ENCODE peak calls at places on chromosomes 12 and 14, in ten cellular contexts. One of them, this sample, is unnamed.

GRCh38 chr12:18224745-18225144 is 36.6 kb upstream of the PIK3C2G start:
- DNase-seq in AG04449: no peak
- DNase-seq in GM19239: no peak
- DNase-seq in CD8-positive, alpha-beta memory T cell: no peak
- DNase-seq in GDM1: no peak
- DNase-seq in stimulated activated CD4-positive, alpha-beta T cell treated with anti-CD3 and anti-CD28 coated beads, Interleukin-15, amount 100 ng/mL, for 24 hours: no peak
- DNase-seq in Daoy: no peak
- DNase-seq in activated CD4-positive, alpha-beta T cell treated with anti-CD3 and anti-CD28 coated beads for 24 hours: no peak
- DNase-seq in midbrain: peak; percentile 48
- DNase-seq in NCI-H1436: peak; percentile 31
- DNase-seq in this sample: no peak

GRCh38 chr12:127987199-127987901 is 279.6 kb upstream of the TMEM132C start:
- DNase-seq in AG04449: peak; percentile 53
- DNase-seq in GM19239: no peak
- DNase-seq in CD8-positive, alpha-beta memory T cell: no peak
- DNase-seq in GDM1: no peak
- DNase-seq in stimulated activated CD4-positive, alpha-beta T cell treated with anti-CD3 and anti-CD28 coated beads, Interleukin-15, amount 100 ng/mL, for 24 hours: no peak
- DNase-seq in Daoy: peak; percentile 91
- DNase-seq in activated CD4-positive, alpha-beta T cell treated with anti-CD3 and anti-CD28 coated beads for 24 hours: no peak
- DNase-seq in midbrain: no peak
- DNase-seq in NCI-H1436: no peak
- DNase-seq in this sample: peak; percentile 59

GRCh38 chr14:50399251-50400032 is 2.8 kb upstream of the CDKL1 start:
- DNase-seq in AG04449: no peak
- DNase-seq in GM19239: no peak
- DNase-seq in CD8-positive, alpha-beta memory T cell: no peak
- DNase-seq in GDM1: no peak
- DNase-seq in stimulated activated CD4-positive, alpha-beta T cell treated with anti-CD3 and anti-CD28 coated beads, Interleukin-15, amount 100 ng/mL, for 24 hours: no peak
- DNase-seq in Daoy: peak; percentile 55
- DNase-seq in activated CD4-positive, alpha-beta T cell treated with anti-CD3 and anti-CD28 coated beads for 24 hours: no peak
- DNase-seq in midbrain: no peak
- DNase-seq in NCI-H1436: no peak
- DNase-seq in this sample: no peak

GRCh38 chr14:61355892-61356325 is 34.5 kb downstream of the PRKCH start:
- DNase-seq in AG04449: no peak
- DNase-seq in GM19239: no peak
- DNase-seq in CD8-positive, alpha-beta memory T cell: no peak
- DNase-seq in GDM1: peak; percentile 5
- DNase-seq in stimulated activated CD4-positive, alpha-beta T cell treated with anti-CD3 and anti-CD28 coated beads, Interleukin-15, amount 100 ng/mL, for 24 hours: peak; percentile 80
- DNase-seq in Daoy: peak; percentile 88
- DNase-seq in activated CD4-positive, alpha-beta T cell treated with anti-CD3 and anti-CD28 coated beads for 24 hours: no peak
- DNase-seq in midbrain: no peak
- DNase-seq in NCI-H1436: no peak
- DNase-seq in this sample: no peak

GRCh38 chr12:103884316-103884715 is 43.3 kb upstream of the NT5DC3 start:
- DNase-seq in AG04449: no peak
- DNase-seq in GM19239: peak; percentile 26
- DNase-seq in CD8-positive, alpha-beta memory T cell: no peak
- DNase-seq in GDM1: peak; percentile 31
- DNase-seq in stimulated activated CD4-positive, alpha-beta T cell treated with anti-CD3 and anti-CD28 coated beads, Interleukin-15, amount 100 ng/mL, for 24 hours: peak; percentile 16
- DNase-seq in Daoy: peak; percentile 30
- DNase-seq in activated CD4-positive, alpha-beta T cell treated with anti-CD3 and anti-CD28 coated beads for 24 hours: no peak
- DNase-seq in midbrain: peak; percentile 7
- DNase-seq in NCI-H1436: peak; percentile 11
- DNase-seq in this sample: peak; percentile 47

GRCh38 chr14:52354257-52354656 is 40.1 kb downstream of the PTGER2 start:
- DNase-seq in AG04449: no peak
- DNase-seq in GM19239: no peak
- DNase-seq in CD8-positive, alpha-beta memory T cell: no peak
- DNase-seq in GDM1: no peak
- DNase-seq in stimulated activated CD4-positive, alpha-beta T cell treated with anti-CD3 and anti-CD28 coated beads, Interleukin-15, amount 100 ng/mL, for 24 hours: no peak
- DNase-seq in Daoy: no peak
- DNase-seq in activated CD4-positive, alpha-beta T cell treated with anti-CD3 and anti-CD28 coated beads for 24 hours: no peak
- DNase-seq in midbrain: no peak
- DNase-seq in NCI-H1436: no peak
- DNase-seq in this sample: no peak

GRCh38 chr14:77409131-77409533 is 14.2 kb downstream of the NOXRED1 start:
- DNase-seq in AG04449: no peak
- DNase-seq in GM19239: no peak
- DNase-seq in CD8-positive, alpha-beta memory T cell: no peak
- DNase-seq in GDM1: no peak
- DNase-seq in stimulated activated CD4-positive, alpha-beta T cell treated with anti-CD3 and anti-CD28 coated beads, Interleukin-15, amount 100 ng/mL, for 24 hours: no peak
- DNase-seq in Daoy: peak; percentile 19
- DNase-seq in activated CD4-positive, alpha-beta T cell treated with anti-CD3 and anti-CD28 coated beads for 24 hours: no peak
- DNase-seq in midbrain: no peak
- DNase-seq in NCI-H1436: peak; percentile 3
- DNase-seq in this sample: no peak

GRCh38 chr12:26187014-26187413 is 8.4 kb upstream of the SSPN start:
- DNase-seq in AG04449: no peak
- DNase-seq in GM19239: no peak
- DNase-seq in CD8-positive, alpha-beta memory T cell: no peak
- DNase-seq in GDM1: no peak
- DNase-seq in stimulated activated CD4-positive, alpha-beta T cell treated with anti-CD3 and anti-CD28 coated beads, Interleukin-15, amount 100 ng/mL, for 24 hours: no peak
- DNase-seq in Daoy: no peak
- DNase-seq in activated CD4-positive, alpha-beta T cell treated with anti-CD3 and anti-CD28 coated beads for 24 hours: no peak
- DNase-seq in midbrain: no peak
- DNase-seq in NCI-H1436: no peak
- DNase-seq in this sample: no peak

GRCh38 chr14:29320261-29320660 is 553.7 kb downstream of the FOXG1 start:
- DNase-seq in AG04449: no peak
- DNase-seq in GM19239: no peak
- DNase-seq in CD8-positive, alpha-beta memory T cell: no peak
- DNase-seq in GDM1: no peak
- DNase-seq in stimulated activated CD4-positive, alpha-beta T cell treated with anti-CD3 and anti-CD28 coated beads, Interleukin-15, amount 100 ng/mL, for 24 hours: no peak
- DNase-seq in Daoy: peak; percentile 54
- DNase-seq in activated CD4-positive, alpha-beta T cell treated with anti-CD3 and anti-CD28 coated beads for 24 hours: no peak
- DNase-seq in midbrain: no peak
- DNase-seq in NCI-H1436: no peak
- DNase-seq in this sample: peak; percentile 69

GRCh38 chr12:44465139-44465538 is 411.0 kb downstream of the NELL2 start:
- DNase-seq in AG04449: no peak
- DNase-seq in GM19239: no peak
- DNase-seq in CD8-positive, alpha-beta memory T cell: no peak
- DNase-seq in GDM1: no peak
- DNase-seq in stimulated activated CD4-positive, alpha-beta T cell treated with anti-CD3 and anti-CD28 coated beads, Interleukin-15, amount 100 ng/mL, for 24 hours: no peak
- DNase-seq in Daoy: no peak
- DNase-seq in activated CD4-positive, alpha-beta T cell treated with anti-CD3 and anti-CD28 coated beads for 24 hours: no peak
- DNase-seq in midbrain: no peak
- DNase-seq in NCI-H1436: no peak
- DNase-seq in this sample: no peak

GRCh38 chr14:101557321-101557695 is 4.0 kb upstream of the DIO3 start:
- DNase-seq in AG04449: no peak
- DNase-seq in GM19239: no peak
- DNase-seq in CD8-positive, alpha-beta memory T cell: no peak
- DNase-seq in GDM1: no peak
- DNase-seq in stimulated activated CD4-positive, alpha-beta T cell treated with anti-CD3 and anti-CD28 coated beads, Interleukin-15, amount 100 ng/mL, for 24 hours: no peak
- DNase-seq in Daoy: no peak
- DNase-seq in activated CD4-positive, alpha-beta T cell treated with anti-CD3 and anti-CD28 coated beads for 24 hours: no peak
- DNase-seq in midbrain: no peak
- DNase-seq in NCI-H1436: no peak
- DNase-seq in this sample: no peak

GRCh38 chr12:71661977-71662522 is 1.6 kb downstream of the ZFC3H1 start:
- DNase-seq in AG04449: no peak
- DNase-seq in GM19239: no peak
- DNase-seq in CD8-positive, alpha-beta memory T cell: no peak
- DNase-seq in GDM1: no peak
- DNase-seq in stimulated activated CD4-positive, alpha-beta T cell treated with anti-CD3 and anti-CD28 coated beads, Interleukin-15, amount 100 ng/mL, for 24 hours: no peak
- DNase-seq in Daoy: no peak
- DNase-seq in activated CD4-positive, alpha-beta T cell treated with anti-CD3 and anti-CD28 coated beads for 24 hours: no peak
- DNase-seq in midbrain: no peak
- DNase-seq in NCI-H1436: no peak
- DNase-seq in this sample: no peak

GRCh38 chr12:43571885-43572284 is 19.9 kb upstream of the ADAMTS20 start:
- DNase-seq in AG04449: no peak
- DNase-seq in GM19239: no peak
- DNase-seq in CD8-positive, alpha-beta memory T cell: no peak
- DNase-seq in GDM1: no peak
- DNase-seq in stimulated activated CD4-positive, alpha-beta T cell treated with anti-CD3 and anti-CD28 coated beads, Interleukin-15, amount 100 ng/mL, for 24 hours: no peak
- DNase-seq in Daoy: no peak
- DNase-seq in activated CD4-positive, alpha-beta T cell treated with anti-CD3 and anti-CD28 coated beads for 24 hours: no peak
- DNase-seq in midbrain: no peak
- DNase-seq in NCI-H1436: no peak
- DNase-seq in this sample: no peak

GRCh38 chr12:49502590-49502989 is 36.2 kb upstream of the KCNH3 start:
- DNase-seq in AG04449: no peak
- DNase-seq in GM19239: no peak
- DNase-seq in CD8-positive, alpha-beta memory T cell: no peak
- DNase-seq in GDM1: no peak
- DNase-seq in stimulated activated CD4-positive, alpha-beta T cell treated with anti-CD3 and anti-CD28 coated beads, Interleukin-15, amount 100 ng/mL, for 24 hours: no peak
- DNase-seq in Daoy: no peak
- DNase-seq in activated CD4-positive, alpha-beta T cell treated with anti-CD3 and anti-CD28 coated beads for 24 hours: no peak
- DNase-seq in midbrain: no peak
- DNase-seq in NCI-H1436: no peak
- DNase-seq in this sample: no peak

GRCh38 chr14:76312821-76313220 is 63.1 kb upstream of the ESRRB start:
- DNase-seq in AG04449: no peak
- DNase-seq in GM19239: no peak
- DNase-seq in CD8-positive, alpha-beta memory T cell: no peak
- DNase-seq in GDM1: no peak
- DNase-seq in stimulated activated CD4-positive, alpha-beta T cell treated with anti-CD3 and anti-CD28 coated beads, Interleukin-15, amount 100 ng/mL, for 24 hours: no peak
- DNase-seq in Daoy: no peak
- DNase-seq in activated CD4-positive, alpha-beta T cell treated with anti-CD3 and anti-CD28 coated beads for 24 hours: no peak
- DNase-seq in midbrain: no peak
- DNase-seq in NCI-H1436: no peak
- DNase-seq in this sample: no peak

GRCh38 chr14:59897757-59898383 is 22.1 kb upstream of the LRRC9 start:
- DNase-seq in AG04449: no peak
- DNase-seq in GM19239: no peak
- DNase-seq in CD8-positive, alpha-beta memory T cell: no peak
- DNase-seq in GDM1: peak; percentile 29
- DNase-seq in stimulated activated CD4-positive, alpha-beta T cell treated with anti-CD3 and anti-CD28 coated beads, Interleukin-15, amount 100 ng/mL, for 24 hours: peak; percentile 11
- DNase-seq in Daoy: peak; percentile 34
- DNase-seq in activated CD4-positive, alpha-beta T cell treated with anti-CD3 and anti-CD28 coated beads for 24 hours: no peak
- DNase-seq in midbrain: peak; percentile 68
- DNase-seq in NCI-H1436: peak; percentile 17
- DNase-seq in this sample: no peak

GRCh38 chr12:124704619-124705018 is 137.2 kb upstream of the NCOR2 start:
- DNase-seq in AG04449: no peak
- DNase-seq in GM19239: no peak
- DNase-seq in CD8-positive, alpha-beta memory T cell: no peak
- DNase-seq in GDM1: no peak
- DNase-seq in stimulated activated CD4-positive, alpha-beta T cell treated with anti-CD3 and anti-CD28 coated beads, Interleukin-15, amount 100 ng/mL, for 24 hours: no peak
- DNase-seq in Daoy: no peak
- DNase-seq in activated CD4-positive, alpha-beta T cell treated with anti-CD3 and anti-CD28 coated beads for 24 hours: no peak
- DNase-seq in midbrain: no peak
- DNase-seq in NCI-H1436: no peak
- DNase-seq in this sample: no peak

GRCh38 chr12:7498832-7499231 is 4.7 kb downstream of the CD163 start:
- DNase-seq in AG04449: peak; percentile 69
- DNase-seq in GM19239: no peak
- DNase-seq in CD8-positive, alpha-beta memory T cell: no peak
- DNase-seq in GDM1: no peak
- DNase-seq in stimulated activated CD4-positive, alpha-beta T cell treated with anti-CD3 and anti-CD28 coated beads, Interleukin-15, amount 100 ng/mL, for 24 hours: no peak
- DNase-seq in Daoy: peak; percentile 60
- DNase-seq in activated CD4-positive, alpha-beta T cell treated with anti-CD3 and anti-CD28 coated beads for 24 hours: no peak
- DNase-seq in midbrain: no peak
- DNase-seq in NCI-H1436: no peak
- DNase-seq in this sample: peak; percentile 38

GRCh38 chr12:71092290-71092689 is 65.5 kb downstream of the TSPAN8 start:
- DNase-seq in AG04449: no peak
- DNase-seq in GM19239: no peak
- DNase-seq in CD8-positive, alpha-beta memory T cell: no peak
- DNase-seq in GDM1: no peak
- DNase-seq in stimulated activated CD4-positive, alpha-beta T cell treated with anti-CD3 and anti-CD28 coated beads, Interleukin-15, amount 100 ng/mL, for 24 hours: no peak
- DNase-seq in Daoy: no peak
- DNase-seq in activated CD4-positive, alpha-beta T cell treated with anti-CD3 and anti-CD28 coated beads for 24 hours: no peak
- DNase-seq in midbrain: no peak
- DNase-seq in NCI-H1436: no peak
- DNase-seq in this sample: peak; percentile 14

GRCh38 chr12:105920161-105920684 is 218.5 kb downstream of the NUAK1 start:
- DNase-seq in AG04449: no peak
- DNase-seq in GM19239: no peak
- DNase-seq in CD8-positive, alpha-beta memory T cell: no peak
- DNase-seq in GDM1: no peak
- DNase-seq in stimulated activated CD4-positive, alpha-beta T cell treated with anti-CD3 and anti-CD28 coated beads, Interleukin-15, amount 100 ng/mL, for 24 hours: no peak
- DNase-seq in Daoy: no peak
- DNase-seq in activated CD4-positive, alpha-beta T cell treated with anti-CD3 and anti-CD28 coated beads for 24 hours: no peak
- DNase-seq in midbrain: peak; percentile 45
- DNase-seq in NCI-H1436: no peak
- DNase-seq in this sample: no peak

GRCh38 chr14:75753696-75754095 is 92.7 kb downstream of the TTLL5 start:
- DNase-seq in AG04449: no peak
- DNase-seq in GM19239: no peak
- DNase-seq in CD8-positive, alpha-beta memory T cell: no peak
- DNase-seq in GDM1: no peak
- DNase-seq in stimulated activated CD4-positive, alpha-beta T cell treated with anti-CD3 and anti-CD28 coated beads, Interleukin-15, amount 100 ng/mL, for 24 hours: no peak
- DNase-seq in Daoy: no peak
- DNase-seq in activated CD4-positive, alpha-beta T cell treated with anti-CD3 and anti-CD28 coated beads for 24 hours: no peak
- DNase-seq in midbrain: no peak
- DNase-seq in NCI-H1436: no peak
- DNase-seq in this sample: no peak

This sample was measured in non-pigmented ciliary epithelial cell.